ENCODE peak calls at places on chromosomes 4 and X, in nine cellular contexts. T, G, L, O, D, J, U, B and R are unnamed samples.

GRCh38 chr4:62709618-62710252 is 1509.6 kb downstream of the ADGRL3 start:
- DNase-seq in T (peak), G (no peak), L (no peak), O (no peak), D (peak), J (no peak), U (no peak), B (no peak), R (no peak)

GRCh38 chr4:118005883-118006282 is 28.4 kb upstream of the NDST3 start:
- DNase-seq in T (no peak), G (no peak), L (no peak), O (no peak), D (no peak), J (no peak), U (no peak), B (no peak), R (no peak)

GRCh38 chr4:101208171-101208570 is 139.2 kb downstream of the PPP3CA start:
- DNase-seq in T (no peak), G (no peak), L (no peak), O (no peak), D (no peak), J (no peak), U (no peak), B (no peak), R (no peak)

GRCh38 chr4:42404001-42404400 is 6.7 kb downstream of the SHISA3 start:
- DNase-seq in T (no peak), G (no peak), L (no peak), O (no peak), D (no peak), J (no peak), U (no peak), B (no peak), R (no peak)

GRCh38 chrX:30533261-30533660 is 44.3 kb downstream of the TASL start:
- DNase-seq in T (no peak), G (no peak), L (no peak), O (no peak), D (no peak), J (no peak), U (peak), B (no peak), R (no peak)

GRCh38 chrX:73943572-73943899 is 360.4 kb upstream of the ZCCHC13 start:
- DNase-seq in T (no peak), G (no peak), L (no peak), O (no peak), D (no peak), J (no peak), U (no peak), B (no peak), R (no peak)

GRCh38 chr4:71247706-71248105 is 91.1 kb upstream of the SLC4A4 start:
- DNase-seq in T (no peak), G (no peak), L (no peak), O (no peak), D (no peak), J (no peak), U (no peak), B (no peak), R (no peak)

GRCh38 chr4:108763981-108764380 is 1.1 kb upstream of the ETNPPL start:
- DNase-seq in T (no peak), G (no peak), L (no peak), O (no peak), D (no peak), J (no peak), U (no peak), B (no peak), R (no peak)

GRCh38 chrX:85992811-85993229 is 54.5 kb downstream of the CHM start:
- DNase-seq in T (no peak), G (no peak), L (no peak), O (no peak), D (no peak), J (no peak), U (peak), B (no peak), R (no peak)

GRCh38 chr4:102344520-102344954 is 745 bp downstream of the SLC39A8 start:
- DNase-seq in T (peak), G (peak), L (peak), O (peak), D (peak), J (peak), U (no peak), B (peak), R (peak)

GRCh38 chrX:150372280-150372679 is 9.2 kb downstream of the MAMLD1 start:
- DNase-seq in T (no peak), G (no peak), L (no peak), O (no peak), D (no peak), J (no peak), U (no peak), B (no peak), R (no peak)

GRCh38 chr4:183888564-183888963 is 16.5 kb upstream of the STOX2 start:
- DNase-seq in T (no peak), G (no peak), L (no peak), O (no peak), D (no peak), J (no peak), U (no peak), B (no peak), R (no peak)

GRCh38 chr4:89300060-89300459 is 7.5 kb downstream of the GPRIN3 start:
- DNase-seq in T (no peak), G (no peak), L (no peak), O (no peak), D (no peak), J (no peak), U (no peak), B (no peak), R (no peak)

GRCh38 chr4:152258804-152259708 is 276.8 kb downstream of the FBXW7 start:
- DNase-seq in T (no peak), G (no peak), L (no peak), O (no peak), D (no peak), J (no peak), U (peak), B (peak), R (no peak)

GRCh38 chr4:99062120-99062519 is 26.5 kb downstream of the ADH5 start:
- DNase-seq in T (no peak), G (no peak), L (no peak), O (no peak), D (no peak), J (no peak), U (no peak), B (no peak), R (no peak)

GRCh38 chr4:140609548-140610425 is 41.0 kb upstream of the UCP1 start:
- DNase-seq in T (peak), G (no peak), L (no peak), O (no peak), D (peak), J (peak), U (peak), B (peak), R (no peak)